ENCODE peak calls at places on chromosomes 6 and 20, in seven cellular contexts. U is endothelial cell, O is fibroblast of pulmonary artery, F is GM13976, S is tibial artery, H is nephron progenitor cell, D is GM13977. V is an unnamed sample.

GRCh38 chr6:82840571-82840970 is 225.1 kb downstream of the UBE3D start:
- DNase-seq in U (no peak), O (no peak), F (no peak), S (no peak), H (no peak), D (no peak), V (no peak)

GRCh38 chr6:105522626-105523322 is 119.9 kb upstream of the PREP start:
- DNase-seq in U (no peak), O (no peak), F (no peak), S (no peak), H (no peak), D (no peak), V (no peak)

GRCh38 chr6:164051427-164051826 is 636.9 kb downstream of the QKI start:
- DNase-seq in U (no peak), O (no peak), F (no peak), S (no peak), H (no peak), D (no peak), V (no peak)

GRCh38 chr6:26576929-26577719 is 19.6 kb upstream of the ABT1 start:
- DNase-seq in U (peak), O (peak), F (no peak), S (no peak), H (peak), D (no peak), V (no peak)

GRCh38 chr6:44256291-44257006 is 879 bp downstream of the SLC35B2 start:
- DNase-seq in U (no peak), O (no peak), F (no peak), S (no peak), H (no peak), D (peak), V (no peak)

GRCh38 chr20:20214757-20215275 is 153.1 kb upstream of the INSM1 start:
- DNase-seq in U (peak), O (no peak), F (no peak), S (no peak), H (no peak), D (no peak), V (no peak)

GRCh38 chr6:5084192-5084786 is 852 bp upstream of the PPP1R3G start:
- DNase-seq in U (peak), O (no peak), F (peak), S (peak), H (peak), D (peak), V (no peak)

GRCh38 chr6:20724443-20724842 is 190.2 kb downstream of the CDKAL1 start:
- DNase-seq in U (no peak), O (no peak), F (no peak), S (no peak), H (no peak), D (no peak), V (no peak)

GRCh38 chr6:24959333-24959732 is 23.6 kb upstream of the RIPOR2 start:
- DNase-seq in U (no peak), O (no peak), F (no peak), S (no peak), H (no peak), D (no peak), V (no peak)

GRCh38 chr6:359261-360035 is 32.1 kb upstream of the IRF4 start:
- DNase-seq in U (no peak), O (no peak), F (no peak), S (no peak), H (no peak), D (no peak), V (peak)

GRCh38 chr6:45697605-45698004 is 318.1 kb downstream of the CLIC5 start:
- DNase-seq in U (no peak), O (peak), F (peak), S (no peak), H (no peak), D (no peak), V (no peak)

GRCh38 chr6:110459137-110459536 is 17.3 kb downstream of the SLC22A16 start:
- DNase-seq in U (no peak), O (no peak), F (no peak), S (no peak), H (no peak), D (no peak), V (no peak)

GRCh38 chr20:5364997-5365597 is 48.3 kb upstream of the PROKR2 start:
- DNase-seq in U (no peak), O (no peak), F (no peak), S (no peak), H (no peak), D (no peak), V (no peak)

GRCh38 chr6:42744351-42744890 is 1.5 kb downstream of the TBCC start:
- DNase-seq in U (no peak), O (no peak), F (no peak), S (peak), H (no peak), D (no peak), V (no peak)

GRCh38 chr20:61991476-61991875 is 74.2 kb downstream of the TAF4 start:
- DNase-seq in U (no peak), O (peak), F (no peak), S (no peak), H (no peak), D (no peak), V (no peak)

GRCh38 chr6:122692175-122692598 is 82.0 kb downstream of the PKIB start:
- DNase-seq in U (no peak), O (peak), F (no peak), S (no peak), H (no peak), D (no peak), V (no peak)

GRCh38 chr6:157461000-157461915 is 80.3 kb downstream of the ZDHHC14 start:
- DNase-seq in U (peak), O (peak), F (peak), S (no peak), H (no peak), D (peak), V (no peak)

GRCh38 chr6:142693446-142693845 is 251.5 kb downstream of the HIVEP2 start:
- DNase-seq in U (no peak), O (peak), F (no peak), S (no peak), H (no peak), D (no peak), V (no peak)

GRCh38 chr6:14722001-14722567 is 523.8 kb upstream of the JARID2 start:
- DNase-seq in U (no peak), O (no peak), F (no peak), S (no peak), H (no peak), D (no peak), V (no peak)

GRCh38 chr6:63537126-63537958 is 34.9 kb upstream of the LOC128125822 start:
- DNase-seq in U (no peak), O (no peak), F (no peak), S (no peak), H (no peak), D (no peak), V (no peak)

GRCh38 chr6:103081126-103081525 is 1687.6 kb downstream of the GRIK2 start:
- DNase-seq in U (no peak), O (no peak), F (no peak), S (no peak), H (no peak), D (no peak), V (no peak)

GRCh38 chr6:124956018-124956417 is 6.2 kb upstream of the RNF217 start:
- DNase-seq in U (no peak), O (no peak), F (no peak), S (no peak), H (no peak), D (no peak), V (no peak)

GRCh38 chr20:9532069-9532809 is 17.8 kb downstream of the LAMP5 start:
- DNase-seq in U (no peak), O (no peak), F (no peak), S (no peak), H (no peak), D (no peak), V (no peak)

GRCh38 chr20:58010186-58010585 is 218.3 kb downstream of the ANKRD60 start:
- DNase-seq in U (no peak), O (no peak), F (no peak), S (no peak), H (no peak), D (no peak), V (no peak)

GRCh38 chr20:46350201-46350985 is 42.1 kb upstream of the CDH22 start:
- DNase-seq in U (no peak), O (peak), F (peak), S (no peak), H (no peak), D (peak), V (no peak)

GRCh38 chr20:10769700-10770099 is 95.9 kb upstream of the JAG1 start:
- DNase-seq in U (no peak), O (peak), F (no peak), S (no peak), H (no peak), D (no peak), V (no peak)

GRCh38 chr6:78157606-78158005 is 504.8 kb downstream of the MEI4 start:
- DNase-seq in U (no peak), O (no peak), F (no peak), S (no peak), H (no peak), D (no peak), V (no peak)

GRCh38 chr6:89148016-89148750 is 2.3 kb downstream of the PM20D2 start:
- DNase-seq in U (no peak), O (no peak), F (no peak), S (no peak), H (no peak), D (no peak), V (no peak)

GRCh38 chr6:145904391-145904790 is 59.8 kb downstream of the SHPRH start:
- DNase-seq in U (no peak), O (no peak), F (no peak), S (no peak), H (no peak), D (no peak), V (no peak)

GRCh38 chr6:27205375-27206278 is 41.9 kb upstream of the PRSS16 start:
- DNase-seq in U (no peak), O (peak), F (peak), S (no peak), H (peak), D (peak), V (no peak)

GRCh38 chr6:137775720-137776119 is 91.3 kb upstream of the TNFAIP3 start:
- DNase-seq in U (no peak), O (peak), F (no peak), S (no peak), H (no peak), D (no peak), V (no peak)

GRCh38 chr20:54123587-54124180 is 50.1 kb downstream of the CYP24A1 start:
- DNase-seq in U (no peak), O (peak), F (no peak), S (no peak), H (peak), D (no peak), V (no peak)

GRCh38 chr6:147371325-147371724 is 137.2 kb upstream of the SAMD5 start:
- DNase-seq in U (no peak), O (no peak), F (no peak), S (no peak), H (no peak), D (no peak), V (no peak)

GRCh38 chr6:147361582-147361981 is 146.9 kb upstream of the SAMD5 start:
- DNase-seq in U (no peak), O (no peak), F (no peak), S (no peak), H (no peak), D (no peak), V (no peak)

DNA sequence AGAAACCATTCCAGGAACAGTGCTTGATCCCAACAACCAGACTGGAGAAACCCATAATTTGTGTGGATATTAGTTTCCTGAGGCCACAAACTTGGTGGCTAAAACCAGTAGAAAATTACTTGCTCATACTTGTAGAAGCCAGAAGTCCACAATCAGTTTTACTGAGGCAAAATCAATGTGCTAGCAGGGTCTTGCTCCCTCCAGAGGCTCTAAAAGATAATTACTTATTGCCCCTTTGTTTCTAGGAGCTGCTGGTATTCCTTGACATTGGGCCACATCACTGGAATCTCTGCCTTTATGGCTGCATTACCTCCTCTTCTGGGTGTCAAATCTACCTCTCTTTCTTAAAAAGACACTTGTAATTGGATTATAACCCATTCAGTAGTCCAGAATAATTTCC is 142.2 kb upstream of the SAMD5 start:
- DNase-seq in U (no peak), O (no peak), F (no peak), S (no peak), H (no peak), D (no peak), V (no peak)
- TF ChIP-seq CTCF in U (no peak), O (peak), F (no peak), S (no peak), H (no peak), D (no peak), V (no peak)

DNA sequence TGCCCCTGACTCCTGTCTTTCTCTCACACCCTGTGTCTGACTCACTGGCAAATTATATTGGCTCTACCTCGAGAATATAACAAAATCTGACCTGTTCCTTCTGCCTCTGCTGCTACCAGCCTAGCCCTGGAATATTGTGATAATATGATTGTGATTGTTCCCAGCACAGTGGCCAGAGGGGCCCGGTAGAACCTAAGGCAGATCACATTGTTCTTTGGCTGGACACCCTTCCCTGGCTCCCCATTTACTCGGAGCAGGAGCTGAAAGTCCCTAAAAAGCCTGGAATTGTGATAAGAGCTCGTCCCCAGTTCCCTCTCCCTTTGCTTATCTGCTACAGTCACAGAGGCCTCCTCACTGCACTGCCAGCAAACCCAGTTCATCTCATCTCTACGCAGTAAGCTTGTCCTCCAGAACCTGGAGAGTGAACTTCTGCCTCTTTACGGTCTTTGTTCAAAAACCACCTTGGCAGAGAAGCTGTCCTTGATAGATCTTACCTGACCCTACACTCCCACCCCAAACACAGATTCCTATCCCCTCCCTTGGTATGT is 21.8 kb downstream of the SERPINB6 start:
- DNase-seq in U (no peak), O (no peak), F (no peak), S (no peak), H (no peak), D (no peak), V (no peak)
- TF ChIP-seq CTCF in U (no peak), O (no peak), F (no peak), S (no peak), H (no peak), D (no peak), V (no peak)

GRCh38 chr6:116096979-116097816 is 3.5 kb upstream of the NT5DC1 start:
- DNase-seq in U (no peak), O (peak), F (no peak), S (no peak), H (no peak), D (no peak), V (no peak)
- TF ChIP-seq CTCF in U (peak), O (peak), F (no peak), S (peak), H (peak), D (peak), V (peak)

GRCh38 chr6:133456934-133457333 is 215.8 kb downstream of the EYA4 start:
- DNase-seq in U (no peak), O (no peak), F (no peak), S (no peak), H (peak), D (no peak), V (no peak)

GRCh38 chr6:133456439-133456838 is 215.3 kb downstream of the EYA4 start:
- DNase-seq in U (no peak), O (no peak), F (no peak), S (no peak), H (peak), D (no peak), V (no peak)
- TF ChIP-seq CTCF in U (no peak), O (no peak), F (no peak), S (no peak), H (no peak), D (no peak), V (no peak)

GRCh38 chr20:63500151-63500901 is 1.4 kb upstream of the EEF1A2 start:
- DNase-seq in U (no peak), O (no peak), F (no peak), S (no peak), H (no peak), D (no peak), V (peak)

GRCh38 chr20:63500902-63501817 is 2.3 kb upstream of the EEF1A2 start:
- DNase-seq in U (no peak), O (no peak), F (no peak), S (no peak), H (no peak), D (no peak), V (peak)

GRCh38 chr20:63497946-63498935 is 642 bp downstream of the EEF1A2 start:
- DNase-seq in U (no peak), O (no peak), F (no peak), S (no peak), H (no peak), D (no peak), V (peak)

GRCh38 chr20:63498950-63499332 is at the start of gene EEF1A2:
- DNase-seq in U (no peak), O (no peak), F (no peak), S (no peak), H (peak), D (peak), V (no peak)

DNA sequence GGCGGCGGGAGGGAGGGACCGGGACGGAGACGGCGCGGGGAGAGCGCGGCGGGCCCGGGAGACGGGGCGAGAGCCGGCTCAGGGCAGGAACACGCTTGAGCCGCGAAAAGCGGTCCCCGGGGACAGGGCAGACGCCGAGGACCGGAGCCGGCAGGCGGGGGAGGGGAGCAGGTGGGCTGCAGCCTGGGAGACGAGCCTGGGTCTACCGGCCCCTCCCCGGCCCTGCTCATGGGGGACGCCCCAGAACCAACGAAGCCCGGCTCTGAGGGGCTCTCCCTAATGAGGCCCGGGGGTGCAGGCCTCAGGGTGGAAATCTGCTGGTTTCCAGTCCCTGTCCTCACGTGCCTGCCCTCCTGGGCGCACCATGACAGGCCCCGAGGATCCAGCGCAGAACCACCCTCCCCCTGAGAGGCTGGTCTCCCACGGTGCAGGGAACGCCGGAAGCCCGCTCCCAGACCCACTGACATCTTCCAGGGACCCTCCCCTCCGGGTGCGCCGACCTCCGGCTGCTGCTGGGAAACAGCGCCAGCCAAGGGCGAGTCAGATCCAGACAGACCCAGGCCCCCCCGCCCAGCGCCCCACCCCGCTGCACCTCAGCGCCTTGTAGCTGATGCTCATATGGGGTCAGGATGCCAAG is 568 bp upstream of the EEF1A2 start:
- DNase-seq in U (no peak), O (no peak), F (no peak), S (no peak), H (no peak), D (no peak), V (peak)
- TF ChIP-seq CTCF in U (no peak), O (no peak), F (no peak), S (no peak), H (no peak), D (no peak), V (no peak)

V was measured in chondrocyte.